ENCODE peak calls at places on chromosomes 11 and 22, in six cellular contexts. W is left lung, G is cardiac fibroblast, J is fibroblast of mammary gland, S is astrocyte of the spinal cord, T is dorsolateral prefrontal cortex. A is an unnamed sample.

GRCh38 chr11:62602141-62603071 is 741 bp upstream of the MTA2 start:
- DNase-seq in W (peak), G (peak), J (peak), S (peak), T (peak), A (peak)

GRCh38 chr11:69700278-69701140 is 3.3 kb downstream of the FGF19 start:
- DNase-seq in W (peak), G (peak), J (peak), S (peak), T (peak), A (peak)

GRCh38 chr22:23925020-23925606 is 30.9 kb downstream of the MIF start:
- DNase-seq in W (no peak), G (no peak), J (no peak), S (no peak), T (no peak), A (no peak)

GRCh38 chr11:24298126-24298525 is 198.7 kb upstream of the LUZP2 start:
- DNase-seq in W (no peak), G (no peak), J (peak), S (no peak), T (no peak), A (no peak)

GRCh38 chr11:66855574-66856495 is 1.0 kb upstream of the LRFN4 start:
- DNase-seq in W (peak), G (peak), J (peak), S (peak), T (peak), A (peak)

GRCh38 chr22:49183826-49184216 is 643.9 kb downstream of the BRD1 start:
- DNase-seq in W (no peak), G (no peak), J (no peak), S (no peak), T (no peak), A (no peak)

GRCh38 chr22:19875531-19876313 is 21.0 kb upstream of the GNB1L start:
- DNase-seq in W (peak), G (peak), J (no peak), S (peak), T (no peak), A (no peak)

GRCh38 chr22:46292173-46292572 is 4.5 kb upstream of the GTSE1 start:
- DNase-seq in W (no peak), G (no peak), J (no peak), S (no peak), T (no peak), A (no peak)

GRCh38 chr11:59196777-59197176 is 15.9 kb downstream of the MPEG1 start:
- DNase-seq in W (no peak), G (no peak), J (no peak), S (no peak), T (no peak), A (no peak)

GRCh38 chr11:88246680-88247079 is 71.4 kb upstream of the RAB38 start:
- DNase-seq in W (no peak), G (peak), J (peak), S (peak), T (no peak), A (peak)

GRCh38 chr11:126355926-126356897 is 726 bp downstream of the ST3GAL4 start:
- DNase-seq in W (peak), G (no peak), J (peak), S (no peak), T (peak), A (peak)
- H3K4me3 ChIP-seq in W (peak), G (peak), J (peak), S (peak), T (peak), A (peak)

GRCh38 chr22:17103351-17103750 is 17.8 kb downstream of the TMEM121B start:
- DNase-seq in W (no peak), G (no peak), J (no peak), S (no peak), T (no peak), A (no peak)

GRCh38 chr22:17106161-17106784 is 14.9 kb downstream of the TMEM121B start:
- DNase-seq in W (peak), G (no peak), J (no peak), S (no peak), T (no peak), A (no peak)

GRCh38 chr22:17102297-17102667 is 17.5 kb downstream of the IL17RA start:
- DNase-seq in W (no peak), G (no peak), J (no peak), S (no peak), T (no peak), A (peak)

GRCh38 chr22:17105143-17106129 is 15.7 kb downstream of the TMEM121B start:
- DNase-seq in W (no peak), G (no peak), J (no peak), S (no peak), T (no peak), A (no peak)

DNA sequence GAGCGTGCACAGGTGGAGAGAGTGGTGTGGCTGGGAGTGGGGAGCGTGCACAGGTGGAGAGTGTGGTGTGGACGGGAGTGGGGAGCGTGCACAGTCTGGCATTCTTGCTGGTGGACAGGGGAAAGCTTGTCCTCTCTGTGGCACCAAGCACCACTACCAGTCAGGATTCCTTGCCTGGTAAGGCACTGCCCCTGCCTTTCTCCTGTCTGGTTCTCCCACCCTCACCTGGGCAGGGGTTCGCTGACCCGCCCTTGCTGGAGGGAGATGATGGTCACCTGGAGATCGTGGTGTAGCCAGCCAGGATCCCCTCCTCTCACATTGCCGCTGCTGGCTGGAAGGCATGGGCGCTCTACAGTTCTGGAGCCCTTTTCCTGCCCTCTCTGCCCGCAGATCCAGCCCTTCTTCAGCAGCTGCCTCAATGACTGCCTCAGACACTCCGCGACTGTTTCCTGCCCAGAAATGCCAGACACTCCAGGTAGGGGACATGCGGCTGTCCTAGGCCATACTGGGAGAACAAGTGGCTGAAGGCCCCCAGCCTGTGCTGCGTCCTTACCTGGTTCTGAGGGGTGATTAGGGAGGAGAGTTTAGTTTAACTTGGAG is 16.7 kb downstream of the TMEM121B start:
- DNase-seq in W (no peak), G (no peak), J (no peak), S (no peak), T (no peak), A (no peak)
- TF ChIP-seq CTCF in W (no peak), G (no peak), J (no peak), S (no peak), T (no peak), A (no peak)

DNA sequence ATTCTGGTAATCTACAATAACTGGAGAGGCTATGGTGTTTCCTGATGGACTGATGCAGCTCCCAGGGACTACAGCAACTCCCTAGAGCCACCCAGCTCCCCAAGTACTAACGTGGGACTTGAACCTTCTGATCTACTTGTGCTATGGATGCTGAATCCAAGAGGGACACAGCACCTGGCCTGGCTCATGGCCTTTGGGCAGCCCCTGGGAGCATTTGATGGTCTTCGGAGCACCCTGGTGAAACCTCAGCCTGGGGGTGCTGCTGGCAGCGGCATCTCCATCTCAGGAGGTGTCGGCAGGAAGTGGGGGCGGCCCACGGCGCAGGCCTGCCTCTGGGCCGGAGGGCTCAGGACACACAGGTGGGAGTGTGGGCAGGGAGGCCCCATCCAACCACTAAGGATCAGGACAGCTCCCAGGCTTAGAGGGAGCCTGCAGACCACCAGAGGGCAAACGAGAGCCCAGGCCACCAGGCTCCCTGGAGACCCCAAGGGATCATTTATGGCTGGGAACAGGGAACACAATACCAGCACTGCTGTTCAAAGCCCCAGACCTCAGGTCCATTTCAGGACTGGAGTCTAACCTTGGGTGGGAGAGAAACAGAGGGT is 8.7 kb downstream of the EHD1 start:
- DNase-seq in W (no peak), G (no peak), J (no peak), S (no peak), T (no peak), A (no peak)
- H3K4me3 ChIP-seq in W (no peak), G (no peak), J (no peak), S (no peak), T (no peak), A (no peak)

DNA sequence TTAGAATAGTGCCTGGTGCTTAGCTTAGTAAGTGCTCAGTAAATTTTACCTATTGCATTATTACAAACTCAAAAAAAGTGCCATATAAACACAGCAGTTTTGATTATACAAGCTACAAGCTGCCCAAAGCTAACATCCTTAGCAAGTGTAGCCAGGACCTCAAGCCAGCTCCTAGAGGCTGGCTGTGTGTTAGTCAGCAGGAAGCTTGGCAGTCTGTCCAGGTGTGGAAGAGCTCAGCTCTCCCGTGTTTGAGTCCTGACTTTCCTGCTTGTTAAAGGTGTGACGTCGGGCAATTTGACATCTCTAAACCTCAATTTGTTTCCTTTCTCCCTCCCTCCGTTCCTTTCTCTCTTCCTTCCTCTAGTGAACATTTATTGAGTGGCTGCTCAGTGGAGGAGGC is 68.5 kb downstream of the PRR5L start:
- DNase-seq in W (no peak), G (no peak), J (no peak), S (peak), T (no peak), A (no peak)
- TF ChIP-seq CTCF in W (no peak), G (no peak), J (no peak), S (no peak), T (no peak), A (no peak)

DNA sequence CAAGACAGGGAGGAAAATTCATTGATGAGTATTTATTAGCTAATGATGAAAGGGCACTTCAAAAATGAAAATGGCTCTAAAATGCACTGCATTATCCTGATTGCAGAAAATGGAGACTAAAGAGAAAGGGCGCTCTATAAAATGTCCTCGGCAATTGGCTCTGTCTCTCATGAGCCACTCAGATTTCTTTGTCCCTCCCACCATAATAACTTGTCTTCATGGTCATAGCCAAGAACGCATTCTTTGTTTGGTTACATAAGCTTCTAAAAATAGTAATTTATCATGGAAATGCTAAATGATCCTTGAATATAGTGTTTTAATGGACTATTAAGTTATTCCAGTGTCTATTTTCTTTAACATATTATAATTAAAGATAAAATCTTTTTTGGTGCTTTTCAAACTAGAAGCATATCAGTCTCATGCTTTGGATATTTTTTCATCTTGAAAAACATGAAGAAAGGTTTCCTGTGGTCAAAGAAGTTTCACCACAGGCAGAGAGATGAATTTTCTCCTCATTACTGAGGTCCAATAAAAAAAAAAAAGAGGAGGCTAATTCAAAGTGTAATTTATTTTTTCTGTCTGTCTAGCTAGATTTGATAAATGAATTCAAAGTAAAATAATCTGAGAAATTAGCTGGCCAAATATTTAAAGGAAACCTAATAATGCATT is 238.1 kb upstream of the BLID start:
- DNase-seq in W (no peak), G (peak), J (no peak), S (no peak), T (no peak), A (no peak)
- H3K4me3 ChIP-seq in W (no peak), G (no peak), J (no peak), S (no peak), T (no peak), A (no peak)

DNA sequence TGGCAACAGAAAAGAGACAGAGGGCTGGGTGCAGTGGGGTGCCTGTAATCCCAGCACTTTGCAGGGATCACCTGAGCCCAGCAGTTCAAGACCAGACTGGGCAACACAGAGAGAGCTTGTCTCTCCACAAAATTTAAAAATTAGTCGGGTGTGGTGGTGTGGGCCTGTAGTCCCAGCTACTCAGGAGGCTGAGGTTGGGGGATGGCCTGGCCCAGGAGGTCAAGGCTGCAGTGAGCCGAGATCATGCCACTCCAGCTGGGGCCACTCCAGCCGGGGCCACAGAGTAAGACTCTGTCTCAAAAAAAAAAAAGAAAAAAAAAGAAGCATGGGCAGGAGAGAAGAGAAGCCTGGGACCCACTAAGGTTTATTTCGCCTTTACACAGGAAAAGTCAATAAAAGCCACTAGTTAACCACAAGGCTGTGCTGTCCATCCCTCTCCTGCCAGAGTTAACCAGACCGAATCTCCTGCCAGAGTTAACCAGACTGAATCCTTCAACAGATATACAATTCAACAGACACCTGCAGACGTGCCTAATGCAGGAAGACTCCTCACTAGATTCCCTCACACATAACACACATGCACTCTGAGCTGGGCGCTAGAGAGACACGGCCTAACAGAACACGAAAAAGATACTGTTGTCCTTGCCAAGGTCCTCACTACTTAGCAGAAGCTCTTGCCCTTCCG is 29.8 kb downstream of the MICAL3 start:
- DNase-seq in W (no peak), G (no peak), J (no peak), S (no peak), T (no peak), A (no peak)
- TF ChIP-seq CTCF in W (no peak), G (no peak), J (no peak), S (no peak), T (no peak), A (no peak)